ENCODE peak calls at places on chromosomes 16 and 17, in seven cellular contexts. R, G, D, N, C, J and P are unnamed samples.

GRCh38 chr17:66255112-66255511 is 25.9 kb upstream of the APOH start:
- DNase-seq in R (peak; percentile 31), G (peak; percentile 86), D (no peak), N (no peak), C (peak; percentile 34), J (peak; percentile 78), P (no peak)

GRCh38 chr16:22751685-22752084 is 62.3 kb upstream of the HS3ST2 start:
- DNase-seq in R (no peak), G (no peak), D (no peak), N (no peak), C (no peak), J (no peak), P (no peak)

GRCh38 chr17:50676065-50676975 is 31.4 kb downstream of the ANKRD40 start:
- DNase-seq in R (no peak), G (no peak), D (no peak), N (no peak), C (no peak), J (no peak), P (peak; percentile 40)

GRCh38 chr17:68172461-68172954 is 75.3 kb upstream of the AMZ2 start:
- DNase-seq in R (peak; percentile 69), G (peak; percentile 54), D (peak; percentile 80), N (peak; percentile 35), C (peak; percentile 53), J (peak; percentile 80), P (peak; percentile 77)

GRCh38 chr17:57257911-57258885 is 1.9 kb downstream of the MSI2 start:
- DNase-seq in R (no peak), G (no peak), D (no peak), N (no peak), C (no peak), J (peak; percentile 65), P (no peak)

GRCh38 chr16:64470916-64471315 is 650.9 kb downstream of the CDH11 start:
- DNase-seq in R (no peak), G (no peak), D (no peak), N (no peak), C (no peak), J (no peak), P (no peak)

GRCh38 chr17:49976163-49976827 is 7.3 kb downstream of the DLX4 start:
- DNase-seq in R (no peak), G (no peak), D (no peak), N (no peak), C (no peak), J (no peak), P (no peak)

GRCh38 chr16:73093146-73094144 is 45.5 kb upstream of the ZFHX3 start:
- DNase-seq in R (no peak), G (no peak), D (peak; percentile 43), N (no peak), C (no peak), J (no peak), P (no peak)

GRCh38 chr17:44416558-44417289 is 27.3 kb upstream of the ITGA2B start:
- DNase-seq in R (no peak), G (no peak), D (no peak), N (no peak), C (no peak), J (no peak), P (no peak)

GRCh38 chr16:8937803-8938202 is 25.9 kb downstream of the USP7 start:
- DNase-seq in R (no peak), G (no peak), D (no peak), N (no peak), C (no peak), J (no peak), P (no peak)

GRCh38 chr16:84137769-84138357 is 7.1 kb downstream of the HSDL1 start:
- DNase-seq in R (no peak), G (no peak), D (no peak), N (no peak), C (no peak), J (no peak), P (no peak)

GRCh38 chr16:1819611-1820010 is 7.0 kb downstream of the HAGH start:
- DNase-seq in R (no peak), G (no peak), D (no peak), N (no peak), C (no peak), J (no peak), P (no peak)

GRCh38 chr16:424623-425081 is 797 bp upstream of the RAB11FIP3 start:
- DNase-seq in R (peak; percentile 55), G (peak; percentile 31), D (peak; percentile 77), N (no peak), C (no peak), J (no peak), P (no peak)

GRCh38 chr17:50194441-50195195 is 6.8 kb downstream of the COL1A1 start:
- DNase-seq in R (no peak), G (peak; percentile 21), D (peak; percentile 30), N (no peak), C (no peak), J (no peak), P (no peak)

GRCh38 chr17:21551081-21551881 is 141.0 kb upstream of the KCNJ18 start:
- DNase-seq in R (peak; percentile 83), G (peak; percentile 87), D (peak; percentile 89), N (peak; percentile 68), C (peak; percentile 22), J (peak; percentile 76), P (peak; percentile 90)

GRCh38 chr17:42233148-42233547 is 38.9 kb upstream of the GHDC start:
- DNase-seq in R (no peak), G (peak; percentile 36), D (no peak), N (no peak), C (no peak), J (no peak), P (no peak)

GRCh38 chr16:7843196-7843595 is 510.6 kb downstream of the RBFOX1 start:
- DNase-seq in R (no peak), G (no peak), D (no peak), N (no peak), C (no peak), J (no peak), P (no peak)

GRCh38 chr17:28008526-28008925 is 34.0 kb upstream of the NLK start:
- DNase-seq in R (peak; percentile 54), G (peak; percentile 59), D (peak; percentile 47), N (no peak), C (peak; percentile 13), J (peak; percentile 91), P (no peak)

GRCh38 chr17:6104956-6105355 is 34.8 kb downstream of the WSCD1 start:
- DNase-seq in R (no peak), G (no peak), D (no peak), N (no peak), C (no peak), J (no peak), P (peak; percentile 30)

GRCh38 chr17:83089322-83090156 is 10.1 kb downstream of the METRNL start:
- DNase-seq in R (no peak), G (no peak), D (no peak), N (no peak), C (no peak), J (no peak), P (no peak)

GRCh38 chr17:31588512-31588911 is 197.0 kb downstream of the RAB11FIP4 start:
- DNase-seq in R (no peak), G (no peak), D (no peak), N (no peak), C (no peak), J (no peak), P (no peak)

GRCh38 chr17:46152423-46152822 is 40.8 kb downstream of the KANSL1 start:
- DNase-seq in R (no peak), G (no peak), D (no peak), N (no peak), C (no peak), J (no peak), P (no peak)

GRCh38 chr16:70747703-70748631 is 53.0 kb downstream of the VAC14 start:
- DNase-seq in R (no peak), G (peak; percentile 69), D (no peak), N (no peak), C (no peak), J (no peak), P (peak; percentile 73)

GRCh38 chr16:81582655-81583441 is 138.2 kb downstream of the CMIP start:
- DNase-seq in R (no peak), G (no peak), D (no peak), N (no peak), C (no peak), J (no peak), P (no peak)

GRCh38 chr17:82384730-82385429 is 13.3 kb downstream of the UTS2R start:
- DNase-seq in R (peak; percentile 73), G (peak; percentile 75), D (peak; percentile 84), N (no peak), C (no peak), J (peak; percentile 63), P (peak; percentile 79)

GRCh38 chr17:74566132-74566753 is 1.1 kb downstream of the CD300H start:
- DNase-seq in R (no peak), G (peak; percentile 62), D (peak; percentile 57), N (no peak), C (peak; percentile 33), J (peak; percentile 83), P (no peak)

GRCh38 chr17:77110006-77110374 is 30.8 kb upstream of the SEC14L1 start:
- DNase-seq in R (no peak), G (no peak), D (no peak), N (no peak), C (peak; percentile 26), J (peak; percentile 62), P (no peak)

GRCh38 chr16:10992797-10993196 is 48.4 kb downstream of the CLEC16A start:
- DNase-seq in R (no peak), G (peak; percentile 88), D (peak; percentile 54), N (no peak), C (no peak), J (peak; percentile 21), P (no peak)

GRCh38 chr16:87359121-87359520 is 24.5 kb downstream of the FBXO31 start:
- DNase-seq in R (no peak), G (no peak), D (peak; percentile 29), N (no peak), C (no peak), J (no peak), P (no peak)